ENCODE peak calls at places on chromosomes 7 and 10, in seven cellular contexts. T, A, C, X, J, V and Y are unnamed samples.

GRCh38 chr7:129748710-129749109 is 137.2 kb downstream of the NRF1 start:
- DNase-seq in T (no peak), A (no peak), C (no peak), X (no peak), J (peak; percentile 27), V (no peak), Y (no peak)

GRCh38 chr7:5629941-5630340 is 151.5 kb downstream of the RNF216 start:
- DNase-seq in T (no peak), A (no peak), C (no peak), X (peak; percentile 85), J (peak; percentile 57), V (no peak), Y (peak; percentile 47)

GRCh38 chr10:27558612-27559020 is 54.5 kb downstream of the RAB18 start:
- DNase-seq in T (no peak), A (peak; percentile 67), C (peak; percentile 68), X (peak; percentile 69), J (peak; percentile 61), V (peak; percentile 70), Y (peak; percentile 89)

GRCh38 chr7:20651960-20652544 is 36.6 kb downstream of the ABCB5 start:
- DNase-seq in T (no peak), A (peak; percentile 6), C (no peak), X (peak; percentile 54), J (peak; percentile 53), V (no peak), Y (peak; percentile 55)

GRCh38 chr10:14173706-14174594 is 156.8 kb downstream of the FRMD4A start:
- DNase-seq in T (peak; percentile 10), A (no peak), C (no peak), X (peak; percentile 7), J (no peak), V (peak; percentile 18), Y (peak; percentile 44)

GRCh38 chr10:113753020-113753692 is 1.7 kb downstream of the PLEKHS1 start:
- DNase-seq in T (no peak), A (no peak), C (no peak), X (peak; percentile 31), J (no peak), V (no peak), Y (no peak)

GRCh38 chr7:18468794-18469193 is 26.8 kb upstream of the HDAC9 start:
- DNase-seq in T (no peak), A (no peak), C (no peak), X (no peak), J (no peak), V (no peak), Y (no peak)

GRCh38 chr10:97580421-97581367 is 3.5 kb upstream of the HOGA1 start:
- DNase-seq in T (no peak), A (no peak), C (no peak), X (no peak), J (no peak), V (no peak), Y (no peak)

GRCh38 chr10:3132036-3133025 is 40.3 kb downstream of the PITRM1 start:
- DNase-seq in T (no peak), A (no peak), C (no peak), X (no peak), J (peak; percentile 21), V (no peak), Y (no peak)

GRCh38 chr10:317219-317868 is 182.1 kb downstream of the ZMYND11 start:
- DNase-seq in T (peak; percentile 30), A (no peak), C (peak; percentile 91), X (no peak), J (peak; percentile 83), V (peak; percentile 30), Y (no peak)

GRCh38 chr7:140541513-140542192 is 62.3 kb upstream of the MKRN1 start:
- DNase-seq in T (no peak), A (peak; percentile 91), C (no peak), X (peak; percentile 87), J (peak; percentile 95), V (peak; percentile 54), Y (peak; percentile 96)

DNA sequence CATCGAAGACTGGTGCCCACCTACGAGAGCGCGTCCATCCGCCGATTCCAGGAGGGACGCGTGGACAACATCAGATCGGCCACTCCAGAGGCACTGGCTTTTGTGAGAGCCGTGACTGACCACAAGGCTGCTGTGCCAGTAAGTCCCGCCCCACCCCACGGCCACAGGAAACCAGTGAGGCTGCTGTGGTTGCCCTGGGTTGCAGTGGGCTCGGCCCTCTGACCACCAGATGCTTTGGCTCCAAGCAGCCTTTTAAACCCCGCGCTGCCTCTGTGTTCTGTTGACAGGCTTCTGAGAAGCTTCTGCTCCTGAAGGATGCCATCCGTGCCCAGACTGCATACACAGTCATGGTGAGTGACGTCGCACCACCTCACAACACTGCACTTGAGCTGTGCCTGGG is 24.4 kb upstream of the C10orf53 start:
- DNase-seq in T (no peak), A (no peak), C (no peak), X (no peak), J (no peak), V (no peak), Y (no peak)
- H3K4me3 ChIP-seq in T (no peak overlapping the region), A (no peak overlapping the region), C (no peak overlapping the region), X (no peak overlapping the region), J (no peak overlapping the region), V (no peak overlapping the region), Y (no peak overlapping the region)

DNA sequence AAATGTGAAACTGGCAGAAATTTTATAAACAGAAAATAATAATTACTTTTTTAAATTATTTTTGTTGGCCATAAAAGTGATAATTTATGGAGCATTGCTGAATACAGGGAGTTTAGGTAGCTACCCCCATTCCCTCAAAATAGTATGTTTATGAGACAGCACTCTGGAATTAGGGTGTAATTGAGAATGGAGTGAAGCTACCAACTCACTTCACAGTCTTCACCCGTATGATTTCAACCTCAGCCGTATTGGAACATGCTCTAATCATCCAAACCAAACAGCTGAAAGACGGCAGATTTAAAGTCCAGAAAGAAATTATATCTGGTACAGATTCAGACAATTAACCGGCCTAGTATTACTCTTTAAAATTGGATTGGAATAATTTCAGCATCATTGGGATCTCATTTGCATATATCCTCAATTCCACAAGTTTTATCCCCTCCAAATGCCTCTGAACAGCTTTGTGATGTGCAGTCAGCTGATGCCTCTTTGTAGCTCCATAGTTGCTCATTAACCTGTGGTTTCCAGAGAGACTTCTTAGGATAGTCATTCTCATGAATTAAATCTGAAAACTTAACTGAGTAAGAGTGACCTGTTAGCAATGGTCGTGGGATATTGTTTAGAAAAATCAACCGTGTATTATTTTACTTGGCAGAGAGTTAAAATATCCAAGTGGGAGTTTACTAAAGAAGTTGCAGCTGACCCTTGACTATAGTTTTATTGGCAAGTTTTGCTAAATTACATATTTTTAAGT is 59.1 kb upstream of the GJD4 start:
- DNase-seq in T (no peak), A (peak; percentile 14), C (no peak), X (peak; percentile 81), J (peak; percentile 46), V (no peak), Y (peak; percentile 15)
- H3K4me3 ChIP-seq in T (no peak overlapping the region), A (no peak overlapping the region), C (no peak overlapping the region), X (peak overlapping the region; percentile 2), J (no peak overlapping the region), V (no peak overlapping the region), Y (no peak overlapping the region)

GRCh38 chr7:93574646-93575554 is at the start of gene CALCR:
- DNase-seq in T (no peak), A (peak; percentile 16), C (no peak), X (no peak), J (no peak), V (no peak), Y (peak; percentile 49)

GRCh38 chr7:93578762-93579161 is 4.2 kb upstream of the CALCR start:
- DNase-seq in T (no peak), A (peak; percentile 52), C (no peak), X (no peak), J (no peak), V (no peak), Y (no peak)

GRCh38 chr7:93575555-93576397 is 1.3 kb upstream of the CALCR start:
- DNase-seq in T (no peak), A (peak; percentile 19), C (no peak), X (no peak), J (no peak), V (no peak), Y (no peak)

GRCh38 chr7:93569189-93569588 is 5.3 kb downstream of the CALCR start:
- DNase-seq in T (no peak), A (no peak), C (no peak), X (no peak), J (no peak), V (no peak), Y (no peak)

DNA sequence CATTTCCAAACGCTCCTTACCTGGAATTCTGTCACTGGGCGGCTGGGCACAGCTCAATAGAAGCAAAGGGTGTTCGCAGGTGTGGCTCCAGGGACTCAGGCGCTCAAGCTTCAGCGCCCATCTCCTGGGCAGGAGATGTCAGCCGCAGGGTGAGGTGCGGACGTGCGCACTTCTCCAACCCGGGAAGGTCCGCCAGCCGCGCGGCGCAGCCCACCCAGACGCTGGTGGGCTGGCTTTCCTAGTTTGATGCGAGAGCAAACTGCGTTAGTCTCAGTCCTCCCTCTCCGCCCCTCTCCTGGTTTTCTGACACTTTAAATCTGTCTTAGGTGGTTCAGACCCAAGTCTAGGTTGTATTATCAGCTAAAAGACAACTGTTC is 267 bp downstream of the CALCR start:
- DNase-seq in T (no peak), A (no peak), C (no peak), X (no peak), J (no peak), V (no peak), Y (no peak)
- H3K4me3 ChIP-seq in T (no peak overlapping the region), A (peak overlapping the region; percentile 47), C (no peak overlapping the region), X (no peak overlapping the region), J (no peak overlapping the region), V (no peak overlapping the region), Y (peak overlapping the region; percentile 47)

GRCh38 chr10:6919077-6919476 is 339.0 kb upstream of the PRKCQ start:
- DNase-seq in T (no peak), A (no peak), C (no peak), X (no peak), J (no peak), V (no peak), Y (no peak)

GRCh38 chr10:6916601-6917000 is 336.5 kb upstream of the PRKCQ start:
- DNase-seq in T (no peak), A (no peak), C (peak; percentile 74), X (no peak), J (no peak), V (no peak), Y (no peak)

GRCh38 chr10:6917125-6917524 is 337.0 kb upstream of the PRKCQ start:
- DNase-seq in T (no peak), A (no peak), C (no peak), X (no peak), J (no peak), V (peak; percentile 65), Y (no peak)

GRCh38 chr10:6918305-6918704 is 338.2 kb upstream of the PRKCQ start:
- DNase-seq in T (peak; percentile 56), A (peak; percentile 30), C (peak; percentile 57), X (no peak), J (no peak), V (peak; percentile 34), Y (no peak)

DNA sequence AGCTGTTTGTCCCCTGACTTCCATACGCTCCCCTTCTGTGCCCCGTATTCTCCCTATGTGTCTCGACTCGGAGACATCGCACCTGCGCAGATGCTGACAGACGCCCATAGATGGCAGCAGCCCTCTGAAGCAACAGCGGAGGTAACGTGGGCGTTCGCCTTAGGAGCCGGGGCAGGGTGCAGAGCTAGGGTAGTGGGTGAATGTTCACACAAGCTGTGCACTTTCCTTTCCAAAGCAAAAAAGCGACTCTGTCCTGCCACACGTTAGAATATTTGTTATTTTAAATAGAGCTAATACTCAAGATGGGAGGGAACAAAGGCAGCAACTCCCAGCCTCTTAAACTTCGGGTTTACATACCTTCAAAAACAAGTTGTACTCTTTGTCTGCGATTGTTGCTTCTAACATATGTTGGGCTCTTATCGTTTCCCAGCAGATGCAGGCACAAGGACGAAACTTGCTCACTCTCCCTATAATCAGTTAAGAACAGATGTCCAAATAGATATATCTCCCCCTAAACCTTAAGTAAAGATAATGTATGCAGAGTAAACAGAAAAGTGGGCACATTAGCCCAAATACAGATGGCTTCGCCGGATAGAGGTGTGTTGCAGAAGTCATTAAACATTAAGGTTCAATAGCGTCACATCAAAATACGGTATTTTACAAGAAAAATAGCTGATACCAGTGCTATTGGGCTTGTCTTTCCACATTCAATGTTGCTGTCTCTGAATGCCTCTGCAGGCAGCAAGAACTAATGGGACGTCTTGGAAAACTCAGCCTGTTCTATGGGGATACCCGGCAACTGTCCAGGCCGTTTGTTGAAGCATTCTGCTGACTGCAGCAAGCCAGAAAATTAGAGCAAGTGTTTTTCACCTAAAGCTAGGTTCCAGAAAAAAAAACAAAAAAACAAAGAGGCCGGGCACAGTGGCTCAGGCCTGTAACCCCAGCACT is 340.3 kb upstream of the PRKCQ start:
- DNase-seq in T (peak; percentile 72), A (peak; percentile 68), C (peak; percentile 86), X (peak; percentile 38), J (peak; percentile 60), V (peak; percentile 84), Y (peak; percentile 53)
- H3K4me3 ChIP-seq in T (no peak overlapping the region), A (peak overlapping the region; percentile 10), C (no peak overlapping the region), X (no peak overlapping the region), J (no peak overlapping the region), V (no peak overlapping the region), Y (no peak overlapping the region)